ENCODE peak calls at places on chromosomes 1 and 21, in seven cellular contexts. U is tibial nerve; P is adrenal gland; F is CD4-positive, CD25-positive, alpha-beta regulatory T cell; O is naive thymus-derived CD4-positive, alpha-beta T cell; G is OCI-LY7; Q is astrocyte. N is an unnamed sample. For H3K9me3, the result is how much of the 10 kb centered on the place peaks cover.

GRCh38 chr1:18803392-18803791 is 56.1 kb downstream of the TAS1R2 start:
- DNase-seq in G (no peak), U (no peak), P (no peak), F (no peak), Q (no peak), O (no peak), N (no peak)

GRCh38 chr1:184215274-184215925 is 163.9 kb downstream of the TSEN15 start:
- DNase-seq in U (no peak), P (no peak), O (no peak), G (no peak), F (no peak), Q (no peak), N (no peak)

GRCh38 chr1:48610628-48611542 is 138.9 kb upstream of the SPATA6 start:
- DNase-seq in Q (no peak), O (no peak), U (no peak), P (peak), F (no peak), G (no peak), N (no peak)

GRCh38 chr1:241624925-241625324 is 15.2 kb downstream of the CHML start:
- DNase-seq in U (no peak), G (no peak), F (no peak), O (no peak), Q (peak), P (no peak), N (no peak)

GRCh38 chr1:185916866-185917265 is 182.7 kb downstream of the HMCN1 start:
- DNase-seq in G (no peak), U (no peak), P (no peak), O (no peak), Q (no peak), F (no peak), N (no peak)

GRCh38 chr1:107171378-107171777 is 30.5 kb downstream of the NTNG1 start:
- DNase-seq in O (no peak), P (no peak), F (no peak), U (no peak), Q (peak), G (no peak), N (no peak)

GRCh38 chr1:204834329-204834728 is 36.3 kb upstream of the NFASC start:
- DNase-seq in F (no peak), Q (no peak), P (no peak), O (no peak), G (no peak), U (no peak), N (no peak)

GRCh38 chr1:160097196-160097910 is 1.1 kb downstream of the IGSF8 start:
- DNase-seq in O (peak), U (no peak), F (peak), G (peak), P (peak), Q (no peak), N (no peak)

GRCh38 chr1:212749924-212750535 is 41.5 kb downstream of the NSL1 start:
- DNase-seq in O (peak), P (no peak), U (no peak), F (peak), G (peak), Q (peak), N (no peak)

GRCh38 chr1:153683853-153684252 is 5.4 kb downstream of the NPR1 start:
- DNase-seq in F (no peak), Q (no peak), U (no peak), O (no peak), G (no peak), P (no peak), N (no peak)

GRCh38 chr1:23356451-23356850 is 12.4 kb upstream of the HNRNPR start:
- DNase-seq in F (no peak), O (no peak), P (no peak), Q (no peak), G (no peak), U (no peak), N (no peak)

GRCh38 chr1:23357112-23357908 is 12.3 kb downstream of the ZNF436 start:
- DNase-seq in P (no peak), Q (no peak), O (no peak), G (no peak), U (no peak), F (no peak), N (no peak)

GRCh38 chr1:23362218-23362713 is 7.4 kb downstream of the ZNF436 start:
- DNase-seq in F (no peak), G (no peak), O (no peak), U (no peak), P (no peak), Q (no peak), N (no peak)

GRCh38 chr1:23354260-23354659 is 10.2 kb upstream of the HNRNPR start:
- DNase-seq in F (no peak), P (no peak), U (no peak), O (no peak), Q (no peak), G (peak), N (no peak)

DNA sequence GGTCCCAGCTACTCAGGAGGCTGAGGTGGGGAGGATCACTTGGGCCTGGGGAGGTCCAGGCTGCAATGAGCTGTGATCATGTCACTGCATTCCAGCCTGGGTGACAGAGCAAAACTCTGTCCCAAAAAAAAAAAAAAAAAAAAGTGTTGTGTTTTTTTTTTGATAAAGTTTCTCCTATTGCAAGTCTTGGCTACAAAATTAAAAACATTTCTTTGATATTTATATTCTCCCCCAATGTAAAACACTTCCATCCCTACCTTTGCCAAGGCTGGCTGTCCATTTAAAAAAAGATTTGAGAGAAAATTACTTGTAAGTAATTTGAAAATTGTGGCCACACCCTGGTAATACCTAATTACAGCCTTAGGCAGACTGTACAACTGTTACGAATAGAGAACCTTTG is 11.3 kb downstream of the ZNF436 start:
- DNase-seq in U (no peak), Q (no peak), O (no peak), F (peak), G (no peak), P (no peak), N (no peak)
- H3K9me3 ChIP-seq in U (under half), Q (under half), O (under half), F (under half), G (under half), P (under half), N (under half)

GRCh38 chr1:9167638-9168037 is 38.7 kb upstream of the GPR157 start:
- DNase-seq in Q (no peak), U (no peak), P (no peak), F (no peak), G (no peak), O (no peak), N (no peak)

GRCh38 chr1:9164537-9164910 is 35.6 kb upstream of the GPR157 start:
- DNase-seq in F (no peak), P (no peak), O (no peak), Q (no peak), G (no peak), U (no peak), N (no peak)

GRCh38 chr1:9166289-9167235 is 37.7 kb upstream of the GPR157 start:
- DNase-seq in O (no peak), F (no peak), G (no peak), U (peak), P (no peak), Q (peak), N (no peak)

GRCh38 chr1:9165396-9165795 is 36.5 kb upstream of the GPR157 start:
- DNase-seq in O (no peak), G (no peak), F (no peak), Q (no peak), P (no peak), U (no peak), N (no peak)

GRCh38 chr1:9164919-9165318 is 36.0 kb upstream of the GPR157 start:
- DNase-seq in G (no peak), U (no peak), P (no peak), O (no peak), F (no peak), Q (no peak), N (no peak)
- H3K9me3 ChIP-seq in G (under half), U (under half), P (under half), O (under half), F (under half), Q (under half), N (under half)

GRCh38 chr1:227654431-227654830 is 80.7 kb downstream of the JMJD4 start:
- DNase-seq in G (no peak), O (no peak), F (no peak), P (no peak), U (no peak), Q (no peak), N (no peak)

GRCh38 chr1:227654858-227655752 is 80.0 kb downstream of the JMJD4 start:
- DNase-seq in P (no peak), F (no peak), O (no peak), U (no peak), G (peak), Q (no peak), N (no peak)
- H3K9me3 ChIP-seq in P (half or more), F (half or more), O (under half), U (half or more), G (half or more), Q (under half), N (half or more)

DNA sequence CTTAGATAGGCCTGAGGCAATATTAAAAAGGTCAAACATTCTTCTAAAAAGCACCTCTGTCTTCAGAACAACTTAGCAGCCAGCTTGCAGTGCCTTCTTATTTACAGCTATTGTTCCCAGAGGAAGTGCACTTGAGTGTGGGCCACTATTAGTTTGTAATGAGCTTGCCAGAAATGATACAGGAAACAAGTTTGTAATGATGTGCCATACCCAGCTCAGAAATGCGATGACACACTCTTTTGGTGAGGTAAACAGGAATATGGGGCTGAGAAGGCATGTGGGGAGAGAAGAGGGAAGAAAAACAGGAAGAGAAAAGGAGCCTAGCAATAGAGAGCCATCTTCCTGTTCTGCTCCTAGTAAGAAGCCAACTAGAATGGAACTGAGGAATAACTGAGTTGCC is 295.4 kb downstream of the AGBL4 start:
- DNase-seq in P (no peak), O (no peak), Q (peak), G (no peak), F (no peak), U (no peak), N (no peak)
- H3K9me3 ChIP-seq in P (under half), O (under half), Q (under half), G (under half), F (under half), U (under half), N (under half)

GRCh38 chr1:49817681-49818080 is 206.1 kb downstream of the AGBL4 start:
- DNase-seq in O (no peak), G (no peak), Q (no peak), F (no peak), P (no peak), U (no peak), N (no peak)
- H3K9me3 ChIP-seq in O (under half), G (under half), Q (under half), F (under half), P (under half), U (under half), N (under half)

DNA sequence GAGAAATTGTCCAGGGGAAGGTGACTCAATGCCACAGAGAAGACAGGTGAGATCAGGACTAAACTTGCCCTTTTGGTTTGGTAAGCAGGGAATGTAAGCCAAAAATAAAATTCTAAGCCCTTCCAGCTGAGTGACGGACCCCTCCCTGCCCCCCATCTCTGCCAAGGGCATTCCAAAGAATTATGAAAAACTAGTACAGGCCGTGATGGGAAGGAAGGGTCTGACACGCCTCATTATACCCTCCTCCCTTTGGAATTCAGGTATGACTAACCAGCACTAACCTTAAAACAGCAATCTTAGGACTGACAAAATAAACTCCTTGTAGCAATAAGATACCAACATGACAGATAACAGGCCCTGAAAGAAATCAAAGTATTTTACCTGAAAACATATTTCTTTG is 99.6 kb downstream of the GABPA start:
- DNase-seq in P (no peak), U (no peak), O (no peak), G (no peak), F (no peak), Q (no peak), N (no peak)
- H3K9me3 ChIP-seq in P (under half), U (under half), O (under half), G (under half), F (under half), Q (under half), N (under half)

GRCh38 chr1:81126989-81127571 is 673.7 kb upstream of the ADGRL2 start:
- DNase-seq in G (no peak), Q (peak), O (no peak), F (no peak), P (no peak), U (no peak), N (no peak)

GRCh38 chr1:81125672-81126071 is 675.1 kb upstream of the ADGRL2 start:
- DNase-seq in G (no peak), F (no peak), U (no peak), P (no peak), O (no peak), Q (no peak), N (no peak)

GRCh38 chr1:81128079-81128478 is 672.7 kb upstream of the ADGRL2 start:
- DNase-seq in Q (no peak), G (no peak), O (no peak), U (no peak), P (no peak), F (no peak), N (no peak)

DNA sequence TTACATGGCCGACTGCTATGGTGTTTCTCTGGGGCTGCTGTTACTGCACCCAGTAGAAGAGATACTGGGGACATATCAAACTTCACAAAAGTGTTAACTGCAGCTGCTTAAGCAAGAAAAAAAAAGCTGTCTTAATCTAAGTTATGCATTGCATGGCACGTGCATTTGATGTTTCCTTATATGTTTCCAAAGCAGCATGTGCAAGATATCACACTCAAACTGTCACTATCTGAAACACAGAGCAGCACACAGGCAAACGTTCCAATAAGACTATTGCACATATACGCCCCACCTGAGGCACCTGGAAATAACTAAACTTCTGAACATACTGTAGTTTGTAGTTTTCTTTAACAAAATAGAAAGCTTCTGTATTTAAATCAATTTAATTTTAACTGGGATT is 671.4 kb upstream of the ADGRL2 start:
- DNase-seq in O (no peak), P (no peak), U (no peak), G (no peak), F (no peak), Q (no peak), N (no peak)
- H3K9me3 ChIP-seq in O (under half), P (under half), U (under half), G (under half), F (under half), Q (under half), N (under half)

GRCh38 chr1:2344744-2345296 is 46.5 kb downstream of the MORN1 start:
- DNase-seq in G (no peak), F (no peak), U (no peak), P (no peak), O (no peak), Q (no peak), N (no peak)
- H3K9me3 ChIP-seq in G (under half), F (under half), U (under half), P (under half), O (under half), Q (under half), N (under half)

GRCh38 chr1:168266644-168267186 is 14.0 kb upstream of the TBX19 start:
- DNase-seq in O (no peak), F (no peak), P (no peak), U (no peak), G (no peak), Q (peak), N (no peak)

GRCh38 chr1:168263130-168263529 is 17.5 kb upstream of the TBX19 start:
- DNase-seq in G (no peak), Q (no peak), F (no peak), P (no peak), U (no peak), O (no peak), N (no peak)

GRCh38 chr1:168264296-168264695 is 16.4 kb upstream of the TBX19 start:
- DNase-seq in O (no peak), P (no peak), F (no peak), U (no peak), Q (no peak), G (peak), N (no peak)

GRCh38 chr1:168261390-168261789 is 19.3 kb upstream of the TBX19 start:
- DNase-seq in P (no peak), G (no peak), Q (peak), O (no peak), F (no peak), U (no peak), N (no peak)

DNA sequence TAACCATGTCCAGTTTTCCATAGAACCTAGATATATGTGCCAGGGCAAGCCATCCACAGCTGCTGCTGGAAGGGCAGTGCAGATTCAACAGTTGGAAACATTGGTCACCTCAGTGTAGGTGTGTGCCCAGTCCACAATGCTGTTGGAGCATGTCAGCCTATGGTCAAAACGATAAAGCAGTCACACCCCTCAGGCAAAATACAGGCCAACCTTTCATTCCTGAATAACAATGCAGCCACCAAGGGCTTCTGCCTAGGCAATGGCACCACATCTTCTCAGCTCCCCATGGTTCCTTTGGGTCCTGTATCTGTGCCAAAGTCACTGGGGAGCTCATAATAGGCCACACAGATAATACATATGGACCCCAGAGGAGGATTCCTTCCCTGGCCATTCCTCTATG is 15.1 kb upstream of the TBX19 start:
- DNase-seq in P (no peak), U (no peak), O (no peak), G (no peak), F (no peak), Q (no peak), N (no peak)
- H3K9me3 ChIP-seq in P (under half), U (under half), O (under half), G (under half), F (under half), Q (under half), N (under half)

DNA sequence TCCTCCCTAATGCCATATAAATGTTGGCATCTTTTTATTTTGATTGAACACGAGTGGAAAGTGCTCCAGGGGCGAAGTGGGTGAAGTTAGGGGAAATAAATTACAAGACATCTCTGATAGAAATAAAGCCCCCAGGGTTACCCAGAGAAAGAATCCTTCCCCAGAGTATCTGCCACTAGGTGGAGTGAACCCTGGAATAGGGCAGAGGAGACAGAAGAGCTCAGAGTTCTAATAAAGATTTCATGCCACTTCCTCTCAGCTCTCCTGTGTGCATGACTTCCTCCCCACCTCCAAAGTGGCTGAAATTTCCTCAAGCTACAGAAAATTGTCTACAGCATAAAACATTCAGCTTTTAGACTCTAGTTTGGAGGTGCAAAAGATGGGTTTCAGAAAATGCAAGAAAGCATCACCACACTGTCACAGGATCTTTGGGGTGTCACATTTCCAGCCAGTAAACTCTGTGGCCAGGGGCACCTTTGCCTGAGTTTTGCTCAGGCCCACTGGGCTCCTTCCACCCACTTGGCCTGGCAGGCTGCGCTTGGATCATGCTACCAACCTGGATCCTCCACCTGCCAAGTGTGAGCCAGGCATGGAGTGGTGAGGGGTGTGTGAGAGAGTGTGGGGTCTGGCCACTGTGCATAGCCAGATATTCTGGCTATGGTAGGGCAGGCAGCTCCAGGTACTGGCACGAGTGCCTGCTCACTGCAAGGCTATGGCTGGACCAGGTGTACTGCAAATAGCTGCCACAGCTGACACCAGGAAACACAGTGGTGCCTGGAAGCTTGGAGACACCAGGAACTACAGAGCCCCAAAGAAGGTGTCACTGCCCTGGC is 208.8 kb upstream of the USP25 start:
- DNase-seq in F (peak), U (no peak), P (no peak), Q (no peak), O (peak), G (peak), N (no peak)
- H3K9me3 ChIP-seq in F (under half), U (under half), P (under half), Q (under half), O (under half), G (under half), N (under half)

N was measured in T-helper 17 cell.